ENCODE peak calls at places on chromosomes 11 and 22, in four cellular contexts. H, V, M and L are unnamed samples.

GRCh38 chr22:35116817-35117216 is 50.9 kb downstream of the ISX start:
- DNase-seq in H (no peak), V (no peak), M (no peak), L (no peak)

GRCh38 chr11:15757299-15757698 is 599.0 kb downstream of the SOX6 start:
- DNase-seq in V (no peak), H (no peak), M (no peak), L (no peak)

GRCh38 chr11:2924381-2924780 is 4.8 kb downstream of the PHLDA2 start:
- DNase-seq in M (no peak), H (no peak), V (no peak), L (no peak)

GRCh38 chr11:623999-624704 is 603 bp downstream of the CDHR5 start:
- DNase-seq in M (no peak), V (peak), H (peak), L (no peak)

GRCh38 chr11:123197711-123198110 is 2.7 kb upstream of the CLMP start:
- DNase-seq in M (no peak), H (no peak), V (no peak), L (no peak)

GRCh38 chr11:117239295-117239694 is 6.8 kb downstream of the RNF214 start:
- DNase-seq in M (no peak), H (no peak), V (peak), L (no peak)

GRCh38 chr11:85118151-85118550 is 509.0 kb downstream of the DLG2 start:
- DNase-seq in V (no peak), H (no peak), M (no peak), L (no peak)

GRCh38 chr22:27686534-27686933 is 115.0 kb downstream of the MN1 start:
- DNase-seq in M (no peak), V (peak), H (peak), L (no peak)

GRCh38 chr22:42996646-42997365 is 18.1 kb downstream of the PACSIN2 start:
- DNase-seq in V (no peak), M (no peak), H (no peak), L (no peak)

GRCh38 chr11:6315811-6316425 is 4.4 kb downstream of the CAVIN3 start:
- DNase-seq in V (peak), M (no peak), H (peak), L (peak)

GRCh38 chr22:21446827-21447690 is 20.1 kb upstream of the TMEM191C start:
- DNase-seq in H (no peak), V (no peak), M (no peak), L (no peak)

GRCh38 chr11:21622995-21623394 is 569.9 kb upstream of the ANO5 start:
- DNase-seq in H (no peak), V (no peak), M (no peak), L (no peak)

GRCh38 chr11:85539029-85539689 is 88.0 kb downstream of the DLG2 start:
- DNase-seq in M (no peak), H (no peak), V (no peak), L (no peak)

GRCh38 chr11:16361108-16361869 is 4.9 kb upstream of the SOX6 start:
- DNase-seq in V (no peak), M (no peak), H (no peak), L (no peak)

GRCh38 chr11:2549491-2549875 is 104.7 kb downstream of the KCNQ1 start:
- DNase-seq in M (no peak), V (no peak), H (no peak), L (no peak)

GRCh38 chr11:76673164-76674142 is 2.9 kb upstream of the LRRC32 start:
- DNase-seq in M (no peak), V (no peak), H (no peak), L (no peak)
- H3K4me3 ChIP-seq in M (peak), V (no peak), H (no peak), L (peak)

DNA sequence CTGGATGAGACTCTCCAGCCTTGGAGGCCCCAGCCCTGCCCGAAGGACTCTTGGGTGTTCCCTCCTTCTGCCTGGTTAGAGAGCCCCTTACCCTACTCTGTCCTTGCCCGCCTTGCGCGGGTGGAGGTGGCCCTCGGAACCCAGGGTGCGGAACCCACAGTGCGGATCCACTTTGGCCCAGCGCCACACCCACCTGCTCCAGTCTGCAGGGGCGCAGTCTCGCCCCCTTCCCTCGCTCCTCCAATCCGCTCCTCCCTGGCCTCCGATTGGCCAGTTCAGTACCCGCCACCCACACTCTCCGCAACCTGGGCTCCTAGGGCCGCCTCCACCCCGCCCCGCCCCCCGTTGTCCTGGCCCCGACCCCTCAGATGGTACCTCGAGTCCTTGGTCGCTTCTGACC is 2.4 kb downstream of the CAPN1 start:
- DNase-seq in M (no peak), V (no peak), H (no peak), L (no peak)
- H3K4me3 ChIP-seq in M (no peak), V (no peak), H (peak), L (no peak)

GRCh38 chr22:38066381-38067027 is 9.3 kb downstream of the PICK1 start:
- DNase-seq in M (no peak), V (no peak), H (no peak), L (no peak)

GRCh38 chr22:38069372-38070249 is 12.4 kb downstream of the PICK1 start:
- DNase-seq in M (no peak), V (no peak), H (no peak), L (no peak)

GRCh38 chr22:38067028-38067415 is 9.8 kb downstream of the PICK1 start:
- DNase-seq in V (no peak), M (no peak), H (no peak), L (no peak)

GRCh38 chr22:38068641-38069371 is 11.6 kb downstream of the PICK1 start:
- DNase-seq in M (no peak), V (no peak), H (no peak), L (no peak)

GRCh38 chr22:38067771-38068360 is 10.7 kb downstream of the PICK1 start:
- DNase-seq in H (no peak), M (no peak), V (no peak), L (no peak)
- H3K4me3 ChIP-seq in H (no peak), M (no peak), V (no peak), L (no peak)

GRCh38 chr11:44556735-44557409 is 8.6 kb upstream of the CD82 start:
- DNase-seq in V (no peak), H (peak), M (peak), L (peak)
- H3K4me3 ChIP-seq in V (no peak), H (no peak), M (no peak), L (no peak)

DNA sequence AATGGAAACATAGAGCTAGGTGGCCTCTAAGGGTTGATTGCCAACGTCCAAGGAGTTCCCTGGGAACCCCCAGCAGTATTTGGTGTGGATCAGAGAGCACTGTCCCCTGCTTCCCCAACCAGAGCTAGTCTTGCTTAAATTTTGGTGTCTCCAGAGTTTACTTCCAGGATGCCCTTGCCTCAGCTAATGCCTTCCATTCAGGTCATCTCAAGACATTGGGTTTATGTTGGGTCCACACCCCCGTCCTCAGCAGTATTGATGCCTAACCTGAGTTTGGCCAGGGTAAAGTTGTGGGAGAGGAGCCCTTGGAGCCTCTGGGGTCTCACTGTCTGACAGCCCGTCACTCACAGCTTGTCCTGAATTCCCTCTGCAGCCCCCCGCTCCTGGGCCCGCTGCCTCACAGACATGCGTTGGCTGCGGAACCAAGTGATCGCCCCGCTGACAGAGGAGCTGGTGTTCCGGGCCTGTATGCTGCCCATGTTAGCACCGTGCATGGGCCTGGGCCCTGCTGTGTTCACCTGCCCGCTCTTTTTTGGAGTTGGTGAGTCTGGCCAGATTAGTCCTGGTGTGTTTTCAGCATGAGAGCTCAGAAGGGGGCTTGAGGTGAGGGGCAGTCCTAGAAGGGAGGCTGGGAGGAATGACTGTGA is 1.4 kb downstream of the RCE1 start:
- DNase-seq in M (no peak), V (no peak), H (no peak), L (no peak)
- H3K4me3 ChIP-seq in M (no peak), V (peak), H (peak), L (peak)